ENCODE peak calls at places on chromosome 1, in six cellular contexts. V is mesenchymal stem cell, K is IMR-90, A is neuronal stem cell, N is trophoblast cell, O is H1. H is an unnamed sample.

GRCh38 chr1:220751130-220751529 is 3.0 kb downstream of the MTARC2 start:
- DNase-seq in V (no peak), K (no peak), A (no peak), N (no peak), O (no peak), H (no peak)

GRCh38 chr1:89465201-89465600 is 59.4 kb upstream of the LRRC8B start:
- DNase-seq in V (no peak), K (no peak), A (no peak), N (peak), O (no peak), H (no peak)

GRCh38 chr1:97105531-97105930 is 383.9 kb downstream of the PTBP2 start:
- DNase-seq in V (peak), K (peak), A (no peak), N (no peak), O (no peak), H (no peak)

GRCh38 chr1:70997793-70998192 is 49.8 kb downstream of the PTGER3 start:
- DNase-seq in V (no peak), K (no peak), A (no peak), N (peak), O (no peak), H (no peak)

GRCh38 chr1:108075055-108075454 is 110.1 kb upstream of the VAV3 start:
- DNase-seq in V (no peak), K (no peak), A (no peak), N (no peak), O (no peak), H (no peak)

GRCh38 chr1:100902365-100902764 is 6.5 kb downstream of the SLC30A7 start:
- DNase-seq in V (no peak), K (no peak), A (no peak), N (no peak), O (no peak), H (no peak)

GRCh38 chr1:153567621-153568366 is 2.1 kb upstream of the S100A2 start:
- DNase-seq in V (peak), K (peak), A (no peak), N (peak), O (no peak), H (peak)

GRCh38 chr1:38835230-38835827 is 24.2 kb downstream of the RRAGC start:
- DNase-seq in V (peak), K (peak), A (peak), N (peak), O (no peak), H (peak)

GRCh38 chr1:205458777-205459566 is 3.1 kb upstream of the BLACAT1 start:
- DNase-seq in V (peak), K (peak), A (no peak), N (peak), O (no peak), H (peak)

GRCh38 chr1:39842726-39843305 is 40.5 kb downstream of the TRIT1 start:
- DNase-seq in V (no peak), K (no peak), A (no peak), N (no peak), O (no peak), H (no peak)

GRCh38 chr1:226674892-226675719 is 64.0 kb downstream of the ITPKB start:
- DNase-seq in V (peak), K (no peak), A (no peak), N (peak), O (no peak), H (no peak)

GRCh38 chr1:100065969-100066227 is 66.8 kb downstream of the SASS6 start:
- DNase-seq in V (no peak), K (no peak), A (no peak), N (no peak), O (no peak), H (no peak)

GRCh38 chr1:231925864-231926263 is 299.3 kb downstream of the DISC1 start:
- DNase-seq in V (no peak), K (no peak), A (no peak), N (no peak), O (no peak), H (no peak)

GRCh38 chr1:199684686-199685273 is 342.7 kb upstream of the NR5A2 start:
- DNase-seq in V (peak), K (peak), A (peak), N (peak), O (no peak), H (no peak)

GRCh38 chr1:205066221-205066818 is 17.9 kb downstream of the TMEM81 start:
- DNase-seq in V (no peak), K (no peak), A (no peak), N (no peak), O (no peak), H (peak)

GRCh38 chr1:63487336-63488065 is 35.5 kb downstream of the ITGB3BP start:
- DNase-seq in V (peak), K (peak), A (no peak), N (no peak), O (no peak), H (no peak)

GRCh38 chr1:201694615-201695335 is 134.2 kb upstream of the IPO9 start:
- DNase-seq in V (no peak), K (no peak), A (no peak), N (no peak), O (no peak), H (no peak)

GRCh38 chr1:236066828-236067386 is 2.0 kb upstream of the NID1 start:
- DNase-seq in V (peak), K (no peak), A (no peak), N (peak), O (no peak), H (no peak)

GRCh38 chr1:164876717-164877116 is 317.7 kb downstream of the PBX1 start:
- DNase-seq in V (no peak), K (no peak), A (no peak), N (no peak), O (no peak), H (no peak)

GRCh38 chr1:24289937-24290595 is 29.1 kb upstream of the GRHL3 start:
- DNase-seq in V (peak), K (peak), A (no peak), N (no peak), O (no peak), H (no peak)

GRCh38 chr1:202501281-202501680 is 152.8 kb downstream of the PPP1R12B start:
- DNase-seq in V (peak), K (peak), A (peak), N (peak), O (no peak), H (no peak)

GRCh38 chr1:245108251-245108650 is 46.5 kb upstream of the KIF26B start:
- DNase-seq in V (no peak), K (no peak), A (no peak), N (peak), O (no peak), H (no peak)

GRCh38 chr1:169363046-169363756 is 4.4 kb downstream of the NME7 start:
- DNase-seq in V (peak), K (peak), A (no peak), N (peak), O (no peak), H (no peak)

GRCh38 chr1:233664254-233664653 is 50.3 kb downstream of the KCNK1 start:
- DNase-seq in V (no peak), K (no peak), A (no peak), N (no peak), O (no peak), H (no peak)

GRCh38 chr1:235018161-235018560 is 110.5 kb downstream of the TOMM20 start:
- DNase-seq in V (peak), K (peak), A (no peak), N (peak), O (peak), H (no peak)

GRCh38 chr1:211258756-211259595 is at the start of gene RCOR3:
- DNase-seq in V (peak), K (peak), A (peak), N (peak), O (peak), H (peak)

GRCh38 chr1:228194436-228194835 is 13.4 kb upstream of the OBSCN start:
- DNase-seq in V (no peak), K (no peak), A (no peak), N (no peak), O (no peak), H (no peak)

GRCh38 chr1:228185641-228185965 is 20.0 kb downstream of the IBA57 start:
- DNase-seq in V (no peak), K (no peak), A (no peak), N (peak), O (no peak), H (no peak)

GRCh38 chr1:228194921-228195812 is 12.7 kb upstream of the OBSCN start:
- DNase-seq in V (no peak), K (no peak), A (no peak), N (no peak), O (no peak), H (no peak)

GRCh38 chr1:228190182-228190581 is 17.7 kb upstream of the OBSCN start:
- DNase-seq in V (no peak), K (no peak), A (no peak), N (no peak), O (no peak), H (no peak)

DNA sequence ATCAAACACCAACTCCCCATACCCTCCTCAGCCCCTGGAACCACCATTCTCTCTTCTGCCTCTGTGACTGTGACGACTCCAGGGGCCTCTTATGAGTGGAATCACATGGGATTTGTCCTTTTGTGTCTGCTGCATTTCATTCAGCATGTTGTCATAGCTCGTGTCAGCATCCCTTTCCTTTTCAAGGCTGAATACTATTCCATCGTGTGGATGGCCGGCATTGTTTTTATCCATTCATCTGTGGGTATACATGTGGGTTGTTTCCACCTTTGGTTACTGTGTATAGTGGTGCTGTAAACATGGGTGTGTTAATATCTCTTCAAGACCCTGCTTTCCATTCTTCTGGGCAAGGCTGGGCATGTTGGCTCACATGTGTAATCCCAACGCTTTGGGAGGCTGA is 17.1 kb upstream of the OBSCN start:
- DNase-seq in V (no peak), K (no peak), A (no peak), N (peak), O (no peak), H (no peak)
- H3K14ac ChIP-seq in V (no peak), K (no peak), A (no peak), N (no peak), O (no peak), H (no peak)

GRCh38 chr1:2354511-2355407 is 36.6 kb downstream of the MORN1 start:
- DNase-seq in V (no peak), K (no peak), A (no peak), N (peak), O (no peak), H (no peak)
- H3K14ac ChIP-seq in V (no peak), K (no peak), A (peak), N (no peak), O (no peak), H (no peak)

GRCh38 chr1:13554798-13555197 is 28.8 kb upstream of the PDPN start:
- DNase-seq in V (no peak), K (no peak), A (no peak), N (no peak), O (no peak), H (no peak)
- H3K14ac ChIP-seq in V (no peak), K (no peak), A (no peak), N (no peak), O (no peak), H (no peak)

GRCh38 chr1:115641762-115642167 is at the start of gene VANGL1:
- DNase-seq in V (peak), K (peak), A (peak), N (peak), O (no peak), H (peak)

GRCh38 chr1:115643219-115643618 is 1.4 kb downstream of the VANGL1 start:
- DNase-seq in V (no peak), K (no peak), A (no peak), N (no peak), O (no peak), H (no peak)

GRCh38 chr1:115644109-115644508 is 2.3 kb downstream of the VANGL1 start:
- DNase-seq in V (no peak), K (no peak), A (no peak), N (no peak), O (no peak), H (no peak)

GRCh38 chr1:115642168-115643072 is 650 bp downstream of the VANGL1 start:
- DNase-seq in V (peak), K (peak), A (peak), N (peak), O (no peak), H (peak)

GRCh38 chr1:115643636-115644035 is 1.9 kb downstream of the VANGL1 start:
- DNase-seq in V (no peak), K (no peak), A (no peak), N (no peak), O (no peak), H (no peak)
- H3K14ac ChIP-seq in V (no peak), K (no peak), A (no peak), N (no peak), O (no peak), H (no peak)

DNA sequence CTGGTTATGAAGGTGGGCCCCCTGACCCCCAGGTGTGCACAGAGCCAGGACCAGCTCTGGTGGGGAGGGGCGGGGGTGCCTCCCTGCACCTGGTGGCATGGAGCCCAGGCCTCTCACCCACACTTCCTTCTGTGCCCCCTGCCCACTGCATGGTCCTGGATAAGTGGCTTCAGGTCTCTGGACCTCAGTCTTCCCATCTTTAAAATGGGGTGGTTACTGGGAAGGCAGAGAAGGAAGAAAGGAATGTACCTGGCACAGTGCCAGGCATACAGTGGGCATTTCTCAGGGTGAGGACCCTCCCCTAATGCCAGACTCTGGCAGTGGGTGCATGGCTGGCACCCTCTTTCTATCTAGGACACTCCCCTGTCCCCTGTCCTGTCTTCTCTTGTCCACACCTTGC is 7.5 kb downstream of the CLCNKA start:
- DNase-seq in V (no peak), K (no peak), A (no peak), N (no peak), O (no peak), H (no peak)
- H3K14ac ChIP-seq in V (no peak), K (no peak), A (no peak), N (no peak), O (no peak), H (no peak)